ENCODE peak calls at places on chromosomes 5 and 9, in seven cellular contexts. J is body of pancreas; Q is Calu3; G is prostate gland; X is mesothelial cell of epicardium; V is GM12865; F is activated CD8-positive, alpha-beta T cell treated with anti-CD3 and anti-CD28 coated beads for 36 hours. B is an unnamed sample.

GRCh38 chr5:110536120-110537115 is 190.1 kb downstream of the TMEM232 start:
- DNase-seq in J (peak), Q (no peak), G (no peak), X (no peak), V (no peak), F (no peak), B (no peak)

GRCh38 chr9:16179566-16179965 is 626.7 kb downstream of the CCDC171 start:
- DNase-seq in J (no peak), Q (no peak), G (no peak), X (no peak), V (peak), F (peak), B (no peak)

GRCh38 chr5:37776826-37777225 is 63.0 kb downstream of the GDNF start:
- DNase-seq in J (no peak), Q (no peak), G (no peak), X (no peak), V (no peak), F (no peak), B (no peak)

GRCh38 chr5:178472138-178472537 is 118.1 kb downstream of the COL23A1 start:
- DNase-seq in J (no peak), Q (no peak), G (no peak), X (no peak), V (no peak), F (no peak), B (no peak)

GRCh38 chr5:142506046-142506445 is 179.8 kb downstream of the FGF1 start:
- DNase-seq in J (no peak), Q (peak), G (no peak), X (no peak), V (no peak), F (no peak), B (no peak)

GRCh38 chr5:78542321-78542840 is 106.2 kb downstream of the LHFPL2 start:
- DNase-seq in J (no peak), Q (no peak), G (no peak), X (no peak), V (no peak), F (no peak), B (no peak)

GRCh38 chr5:84378420-84378819 is 6.3 kb downstream of the EDIL3 start:
- DNase-seq in J (no peak), Q (no peak), G (no peak), X (no peak), V (no peak), F (no peak), B (no peak)

GRCh38 chr9:136190656-136191548 is 14.0 kb downstream of the LHX3 start:
- DNase-seq in J (no peak), Q (no peak), G (no peak), X (no peak), V (no peak), F (no peak), B (no peak)

GRCh38 chr9:82903503-82903902 is 159.4 kb downstream of the RASEF start:
- DNase-seq in J (no peak), Q (no peak), G (no peak), X (no peak), V (no peak), F (no peak), B (no peak)

GRCh38 chr5:135703026-135703550 is 124.3 kb upstream of the CXCL14 start:
- DNase-seq in J (no peak), Q (no peak), G (no peak), X (no peak), V (no peak), F (no peak), B (no peak)

GRCh38 chr5:54946306-54946705 is 39.1 kb downstream of the ESM1 start:
- DNase-seq in J (no peak), Q (no peak), G (no peak), X (no peak), V (no peak), F (no peak), B (no peak)

GRCh38 chr5:153159611-153160010 is 330.9 kb upstream of the GRIA1 start:
- DNase-seq in J (no peak), Q (no peak), G (no peak), X (no peak), V (no peak), F (no peak), B (no peak)

GRCh38 chr9:16197578-16198370 is 644.9 kb downstream of the CCDC171 start:
- DNase-seq in J (no peak), Q (no peak), G (no peak), X (no peak), V (no peak), F (no peak), B (no peak)

GRCh38 chr9:113613815-113614413 is 150.4 kb downstream of the RGS3 start:
- DNase-seq in J (no peak), Q (no peak), G (no peak), X (no peak), V (no peak), F (no peak), B (no peak)

GRCh38 chr9:124694394-124695279 is 76.5 kb downstream of the NR6A1 start:
- DNase-seq in J (no peak), Q (no peak), G (no peak), X (no peak), V (no peak), F (no peak), B (no peak)

GRCh38 chr5:73640861-73641320 is 14.9 kb downstream of the ARHGEF28 start:
- DNase-seq in J (no peak), Q (no peak), G (no peak), X (no peak), V (no peak), F (no peak), B (no peak)

GRCh38 chr9:8558176-8558575 is 758.6 kb upstream of the DMAC1 start:
- DNase-seq in J (no peak), Q (no peak), G (no peak), X (no peak), V (no peak), F (no peak), B (no peak)

GRCh38 chr9:134058716-134059115 is 9.1 kb downstream of the BRD3 start:
- DNase-seq in J (no peak), Q (no peak), G (no peak), X (peak), V (no peak), F (no peak), B (no peak)

GRCh38 chr9:120480707-120481106 is 99.3 kb downstream of the CDK5RAP2 start:
- DNase-seq in J (peak), Q (no peak), G (no peak), X (no peak), V (no peak), F (no peak), B (no peak)

DNA sequence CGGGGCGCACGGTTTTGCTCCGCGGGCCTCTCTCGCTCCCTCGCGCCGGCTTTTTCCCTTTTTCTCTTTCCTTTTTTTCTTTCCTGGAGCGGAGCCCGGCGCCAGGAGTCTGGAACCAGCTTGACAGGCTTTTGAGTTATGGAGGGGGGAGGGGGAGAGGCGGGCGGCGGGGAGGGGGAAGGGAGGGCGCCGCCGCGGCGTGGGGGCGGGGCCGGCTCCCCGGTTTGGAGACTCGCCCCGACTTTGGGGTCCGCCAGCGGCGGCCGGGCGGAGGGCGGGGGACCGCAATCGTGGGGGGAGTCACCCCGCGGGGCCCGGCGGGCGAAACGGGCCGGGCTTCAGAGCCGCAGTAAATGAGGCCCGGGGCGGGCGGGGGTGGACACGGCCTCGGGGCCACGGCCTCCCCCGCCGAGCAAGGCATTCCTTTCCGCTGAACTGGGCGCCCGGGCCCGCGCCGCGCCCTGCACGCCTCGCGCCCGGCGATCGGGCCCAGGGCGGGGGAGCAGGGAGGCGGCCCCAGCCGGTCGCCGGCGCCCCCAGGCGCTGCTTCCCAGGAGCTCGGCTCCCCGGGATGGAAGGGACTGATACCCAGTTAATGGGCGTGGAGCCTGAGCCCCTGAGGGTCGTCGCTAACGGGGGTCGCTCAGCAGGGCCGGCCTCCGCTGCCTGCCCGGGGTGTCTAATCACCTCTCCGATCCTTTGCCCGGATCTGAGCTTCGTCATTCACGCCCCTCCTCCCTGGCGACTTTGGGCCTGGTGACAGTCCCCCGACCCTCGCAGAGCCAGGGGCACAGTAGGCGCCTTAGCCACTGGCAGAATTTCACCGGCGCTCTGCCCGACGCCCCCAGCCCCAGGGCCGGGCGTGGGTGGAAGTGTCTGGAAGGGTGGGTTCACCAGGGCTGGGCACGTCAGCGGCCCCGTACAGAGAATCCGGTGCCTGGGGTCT is 138.1 kb downstream of the C9orf50 start:
- DNase-seq in J (peak), Q (peak), G (peak), X (peak), V (no peak), F (peak), B (peak)
- TF ChIP-seq CTCF in J (no peak), Q (no peak), G (no peak), X (no peak), V (no peak), F (no peak), B (no peak)

GRCh38 chr5:173583384-173583783 is 33.1 kb downstream of the BOD1 start:
- DNase-seq in J (no peak), Q (no peak), G (no peak), X (no peak), V (no peak), F (no peak), B (no peak)
- TF ChIP-seq CTCF in J (no peak), Q (no peak), G (no peak), X (no peak), V (no peak), F (no peak), B (no peak)

DNA sequence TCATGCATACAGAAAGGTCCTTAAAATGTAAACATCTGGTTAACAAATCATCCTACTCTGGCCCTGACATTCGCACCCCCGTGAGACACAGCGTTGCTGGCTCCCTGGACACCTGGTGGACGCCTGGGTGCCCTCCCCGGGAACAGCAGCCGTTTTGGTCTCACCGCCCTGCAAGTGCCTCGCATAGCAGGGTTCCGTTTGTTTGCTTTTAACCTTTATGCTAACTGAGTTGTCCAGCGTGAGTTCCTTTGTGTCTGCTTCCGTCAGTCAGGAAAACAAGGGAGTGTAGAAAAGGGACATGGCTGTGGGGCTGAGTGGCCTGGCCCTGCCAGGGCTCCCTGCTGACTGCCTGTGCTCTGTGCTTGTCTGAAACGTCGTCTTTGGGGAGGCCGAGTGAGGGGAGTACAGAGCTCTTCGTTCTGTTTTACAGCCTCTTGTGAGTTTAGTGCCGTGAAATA is 91.8 kb upstream of the CACNA1B start:
- DNase-seq in J (no peak), Q (no peak), G (no peak), X (no peak), V (no peak), F (no peak), B (no peak)
- TF ChIP-seq CTCF in J (no peak), Q (no peak), G (no peak), X (no peak), V (no peak), F (no peak), B (no peak)

DNA sequence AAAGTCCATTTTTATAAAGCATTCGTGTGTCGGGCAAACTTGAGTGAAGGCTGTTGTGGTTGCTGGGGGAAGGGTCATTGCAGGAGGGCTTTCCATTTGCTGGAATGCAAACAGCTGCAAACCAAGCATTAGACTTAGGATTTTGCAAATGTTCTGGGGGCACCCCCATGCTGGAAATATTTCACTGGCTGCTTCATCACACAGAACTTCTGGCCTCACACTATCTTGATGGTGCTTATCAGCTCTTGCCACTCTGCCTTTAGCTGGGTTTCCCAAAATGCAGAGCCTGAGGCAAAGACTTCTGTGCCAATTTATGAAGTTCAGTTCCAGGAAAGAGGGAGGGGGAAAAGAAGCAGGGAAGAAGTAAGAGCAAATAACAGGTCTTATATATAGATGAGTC is 8.6 kb upstream of the COL15A1 start:
- DNase-seq in J (no peak), Q (no peak), G (no peak), X (no peak), V (no peak), F (no peak), B (no peak)
- TF ChIP-seq CTCF in J (no peak), Q (no peak), G (no peak), X (no peak), V (no peak), F (no peak), B (no peak)

DNA sequence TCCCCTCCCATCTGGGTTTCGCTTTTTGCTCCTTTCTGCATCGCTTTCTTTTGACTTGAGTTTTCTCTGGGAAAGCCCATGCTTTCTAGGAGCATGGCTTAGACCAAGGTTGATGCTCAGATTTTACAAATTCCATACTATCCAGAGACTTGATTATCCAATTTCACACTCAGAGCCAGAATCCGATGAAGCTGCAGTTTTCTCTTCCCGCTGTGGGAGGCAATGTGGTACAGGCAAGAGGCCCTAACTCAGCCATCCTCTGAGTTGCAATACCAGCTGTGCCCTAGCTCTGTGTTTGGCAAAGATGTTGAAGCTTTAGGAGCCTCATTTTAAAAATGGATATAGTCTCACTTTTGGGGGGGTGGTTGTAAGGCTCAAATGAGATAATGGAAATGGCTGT is 85.1 kb downstream of the BRINP1 start:
- DNase-seq in J (no peak), Q (no peak), G (no peak), X (no peak), V (peak), F (no peak), B (no peak)
- TF ChIP-seq CTCF in J (no peak), Q (no peak), G (no peak), X (no peak), V (no peak), F (no peak), B (no peak)

GRCh38 chr5:35166043-35166442 is 64.2 kb downstream of the PRLR start:
- DNase-seq in J (no peak), Q (no peak), G (no peak), X (no peak), V (no peak), F (no peak), B (no peak)
- TF ChIP-seq CTCF in J (no peak), Q (no peak), G (no peak), X (peak), V (peak), F (no peak), B (no peak)

GRCh38 chr9:76458903-76459690 is at the start of gene GCNT1:
- DNase-seq in J (peak), Q (peak), G (peak), X (peak), V (peak), F (peak), B (peak)
- TF ChIP-seq CTCF in J (peak), Q (no peak), G (no peak), X (no peak), V (peak), F (peak), B (no peak)

GRCh38 chr9:28014212-28014611 is 440.9 kb upstream of the C9orf72 start:
- DNase-seq in J (no peak), Q (no peak), G (no peak), X (no peak), V (no peak), F (no peak), B (no peak)
- TF ChIP-seq CTCF in J (no peak), Q (no peak), G (no peak), X (no peak), V (no peak), F (no peak), B (no peak)

B was measured in natural killer cell.